ENCODE peak calls at places on chromosomes 3 and 15, in eight cellular contexts. W, Y, Q, H, R, J, D and F are unnamed samples.

GRCh38 chr15:75648156-75649000 is 666 bp downstream of the SNX33 start:
- DNase-seq in W (no peak), Y (no peak), Q (no peak), H (no peak), R (no peak), J (no peak), D (no peak), F (no peak)

GRCh38 chr15:68389936-68390790 is 41.8 kb downstream of the ITGA11 start:
- DNase-seq in W (no peak), Y (no peak), Q (no peak), H (peak), R (no peak), J (peak), D (peak), F (no peak)

GRCh38 chr3:161770532-161771386 is 274.2 kb downstream of the OTOL1 start:
- DNase-seq in W (no peak), Y (no peak), Q (no peak), H (no peak), R (no peak), J (no peak), D (no peak), F (no peak)

GRCh38 chr15:46251873-46252272 is 617.0 kb downstream of the SQOR start:
- DNase-seq in W (no peak), Y (no peak), Q (no peak), H (no peak), R (no peak), J (no peak), D (no peak), F (no peak)

GRCh38 chr3:126419886-126420786 is 25.4 kb downstream of the CFAP100 start:
- DNase-seq in W (no peak), Y (peak), Q (no peak), H (peak), R (no peak), J (peak), D (no peak), F (no peak)

GRCh38 chr15:88467073-88467934 is at the start of the genes MRPL46 and MRPS11:
- DNase-seq in W (peak), Y (peak), Q (peak), H (peak), R (peak), J (peak), D (peak), F (peak)

GRCh38 chr15:101088788-101089578 is 162.9 kb downstream of the CHSY1 start:
- DNase-seq in W (peak), Y (peak), Q (peak), H (peak), R (peak), J (peak), D (peak), F (peak)

GRCh38 chr15:68555348-68556037 is 23.3 kb upstream of the CORO2B start:
- DNase-seq in W (no peak), Y (peak), Q (no peak), H (peak), R (no peak), J (no peak), D (no peak), F (no peak)

GRCh38 chr15:40072216-40072990 is 33.4 kb upstream of the SRP14 start:
- DNase-seq in W (no peak), Y (no peak), Q (no peak), H (peak), R (no peak), J (no peak), D (no peak), F (no peak)

GRCh38 chr15:48675436-48675835 is 29.9 kb upstream of the FBN1 start:
- DNase-seq in W (no peak), Y (no peak), Q (no peak), H (no peak), R (no peak), J (no peak), D (no peak), F (no peak)

GRCh38 chr3:2870714-2871353 is 239.3 kb downstream of the IL5RA start:
- DNase-seq in W (no peak), Y (no peak), Q (no peak), H (no peak), R (no peak), J (no peak), D (no peak), F (no peak)

GRCh38 chr15:74964794-74965193 is 8.2 kb upstream of the RPP25 start:
- DNase-seq in W (no peak), Y (no peak), Q (no peak), H (no peak), R (no peak), J (no peak), D (peak), F (no peak)

GRCh38 chr3:134372405-134373277 is 1.6 kb downstream of the AMOTL2 start:
- DNase-seq in W (no peak), Y (no peak), Q (no peak), H (no peak), R (no peak), J (no peak), D (peak), F (no peak)

GRCh38 chr15:89072277-89072869 is 15.9 kb upstream of the ABHD2 start:
- DNase-seq in W (no peak), Y (no peak), Q (no peak), H (no peak), R (no peak), J (no peak), D (no peak), F (no peak)

GRCh38 chr3:160870327-160870726 is 114.3 kb downstream of the PPM1L start:
- DNase-seq in W (no peak), Y (no peak), Q (no peak), H (no peak), R (no peak), J (no peak), D (no peak), F (no peak)

GRCh38 chr15:51924146-51925068 is 47.2 kb downstream of the LEO1 start:
- DNase-seq in W (no peak), Y (no peak), Q (no peak), H (no peak), R (no peak), J (no peak), D (no peak), F (no peak)

GRCh38 chr3:127206611-127207516 is 13.9 kb downstream of the PRR23E start:
- DNase-seq in W (no peak), Y (no peak), Q (no peak), H (peak), R (no peak), J (no peak), D (peak), F (no peak)

GRCh38 chr3:12489832-12490231 is 5.6 kb downstream of the TSEN2 start:
- DNase-seq in W (no peak), Y (no peak), Q (no peak), H (no peak), R (no peak), J (no peak), D (no peak), F (no peak)

GRCh38 chr3:61600195-61600594 is 38.8 kb downstream of the PTPRG start:
- DNase-seq in W (no peak), Y (no peak), Q (no peak), H (no peak), R (no peak), J (no peak), D (no peak), F (no peak)

GRCh38 chr15:76158250-76158649 is 98.5 kb downstream of the TMEM266 start:
- DNase-seq in W (no peak), Y (no peak), Q (no peak), H (no peak), R (no peak), J (no peak), D (no peak), F (no peak)

GRCh38 chr3:105367406-105368213 is 901 bp downstream of the ALCAM start:
- DNase-seq in W (peak), Y (peak), Q (no peak), H (peak), R (peak), J (peak), D (peak), F (peak)

GRCh38 chr15:55858661-55859060 is 115.7 kb upstream of the PRTG start:
- DNase-seq in W (no peak), Y (no peak), Q (no peak), H (no peak), R (no peak), J (no peak), D (no peak), F (no peak)